ENCODE peak calls at places on chromosome 2, in seven cellular contexts. One of them, this sample, is unnamed.

GRCh38 chr2:209236369-209236768 is 187.5 kb upstream of the MAP2 start:
- DNase-seq in cardiac fibroblast: no peak
- DNase-seq in tibial nerve: no peak
- DNase-seq in heart left ventricle: no peak
- DNase-seq in GM23338: peak
- DNase-seq in foreskin fibroblast: no peak
- DNase-seq in cardiac muscle cell: no peak
- DNase-seq in this sample: no peak

GRCh38 chr2:220533485-220533884 is 906.1 kb downstream of the SLC4A3 start:
- DNase-seq in tibial nerve: no peak
- DNase-seq in foreskin fibroblast: peak
- DNase-seq in GM23338: peak
- DNase-seq in heart left ventricle: no peak
- DNase-seq in cardiac fibroblast: peak
- DNase-seq in cardiac muscle cell: peak
- DNase-seq in this sample: no peak

GRCh38 chr2:65586516-65586915 is 154.1 kb upstream of the SPRED2 start:
- DNase-seq in tibial nerve: no peak
- DNase-seq in cardiac fibroblast: no peak
- DNase-seq in heart left ventricle: no peak
- DNase-seq in cardiac muscle cell: no peak
- DNase-seq in GM23338: no peak
- DNase-seq in foreskin fibroblast: no peak
- DNase-seq in this sample: no peak

GRCh38 chr2:60602388-60602787 is 48.9 kb upstream of the BCL11A start:
- DNase-seq in GM23338: no peak
- DNase-seq in heart left ventricle: no peak
- DNase-seq in cardiac fibroblast: no peak
- DNase-seq in tibial nerve: no peak
- DNase-seq in foreskin fibroblast: no peak
- DNase-seq in cardiac muscle cell: no peak
- DNase-seq in this sample: no peak

GRCh38 chr2:170679607-170680079 is 35.5 kb upstream of the SP5 start:
- DNase-seq in cardiac muscle cell: no peak
- DNase-seq in tibial nerve: no peak
- DNase-seq in heart left ventricle: no peak
- DNase-seq in foreskin fibroblast: no peak
- DNase-seq in GM23338: peak
- DNase-seq in cardiac fibroblast: no peak
- DNase-seq in this sample: no peak

GRCh38 chr2:152594792-152595191 is 122.5 kb downstream of the PRPF40A start:
- DNase-seq in foreskin fibroblast: no peak
- DNase-seq in GM23338: no peak
- DNase-seq in heart left ventricle: peak
- DNase-seq in cardiac muscle cell: peak
- DNase-seq in tibial nerve: peak
- DNase-seq in cardiac fibroblast: peak
- DNase-seq in this sample: no peak

GRCh38 chr2:147097747-147098146 is 747.1 kb upstream of the ACVR2A start:
- DNase-seq in cardiac fibroblast: no peak
- DNase-seq in GM23338: no peak
- DNase-seq in cardiac muscle cell: no peak
- DNase-seq in foreskin fibroblast: no peak
- DNase-seq in tibial nerve: no peak
- DNase-seq in heart left ventricle: no peak
- DNase-seq in this sample: no peak

GRCh38 chr2:221972813-221973478 is 325.9 kb downstream of the PAX3 start:
- DNase-seq in heart left ventricle: no peak
- DNase-seq in cardiac muscle cell: no peak
- DNase-seq in GM23338: no peak
- DNase-seq in foreskin fibroblast: no peak
- DNase-seq in tibial nerve: no peak
- DNase-seq in cardiac fibroblast: no peak
- DNase-seq in this sample: no peak

GRCh38 chr2:85716346-85716880 is 22.3 kb downstream of the GNLY start:
- DNase-seq in GM23338: no peak
- DNase-seq in cardiac muscle cell: no peak
- DNase-seq in heart left ventricle: no peak
- DNase-seq in cardiac fibroblast: no peak
- DNase-seq in tibial nerve: no peak
- DNase-seq in foreskin fibroblast: no peak
- DNase-seq in this sample: no peak

GRCh38 chr2:221429741-221430491 is 142.2 kb downstream of the EPHA4 start:
- DNase-seq in heart left ventricle: no peak
- DNase-seq in GM23338: no peak
- DNase-seq in cardiac muscle cell: peak
- DNase-seq in tibial nerve: no peak
- DNase-seq in cardiac fibroblast: peak
- DNase-seq in foreskin fibroblast: peak
- DNase-seq in this sample: no peak

GRCh38 chr2:98729652-98730051 is 1.3 kb downstream of the MGAT4A start:
- DNase-seq in foreskin fibroblast: peak
- DNase-seq in cardiac muscle cell: no peak
- DNase-seq in cardiac fibroblast: no peak
- DNase-seq in GM23338: no peak
- DNase-seq in tibial nerve: no peak
- DNase-seq in heart left ventricle: no peak
- DNase-seq in this sample: no peak

GRCh38 chr2:98732430-98733051 is 1.6 kb upstream of the MGAT4A start:
- DNase-seq in foreskin fibroblast: no peak
- DNase-seq in tibial nerve: no peak
- DNase-seq in GM23338: no peak
- DNase-seq in cardiac fibroblast: no peak
- DNase-seq in cardiac muscle cell: no peak
- DNase-seq in heart left ventricle: no peak
- DNase-seq in this sample: no peak

GRCh38 chr2:98730053-98730850 is 680 bp downstream of the MGAT4A start:
- DNase-seq in cardiac muscle cell: no peak
- DNase-seq in GM23338: peak
- DNase-seq in foreskin fibroblast: peak
- DNase-seq in tibial nerve: peak
- DNase-seq in heart left ventricle: peak
- DNase-seq in cardiac fibroblast: no peak
- DNase-seq in this sample: no peak

GRCh38 chr2:98731709-98732349 is 897 bp upstream of the MGAT4A start:
- DNase-seq in cardiac fibroblast: no peak
- DNase-seq in cardiac muscle cell: no peak
- DNase-seq in GM23338: peak
- DNase-seq in tibial nerve: no peak
- DNase-seq in foreskin fibroblast: no peak
- DNase-seq in heart left ventricle: no peak
- DNase-seq in this sample: no peak

DNA sequence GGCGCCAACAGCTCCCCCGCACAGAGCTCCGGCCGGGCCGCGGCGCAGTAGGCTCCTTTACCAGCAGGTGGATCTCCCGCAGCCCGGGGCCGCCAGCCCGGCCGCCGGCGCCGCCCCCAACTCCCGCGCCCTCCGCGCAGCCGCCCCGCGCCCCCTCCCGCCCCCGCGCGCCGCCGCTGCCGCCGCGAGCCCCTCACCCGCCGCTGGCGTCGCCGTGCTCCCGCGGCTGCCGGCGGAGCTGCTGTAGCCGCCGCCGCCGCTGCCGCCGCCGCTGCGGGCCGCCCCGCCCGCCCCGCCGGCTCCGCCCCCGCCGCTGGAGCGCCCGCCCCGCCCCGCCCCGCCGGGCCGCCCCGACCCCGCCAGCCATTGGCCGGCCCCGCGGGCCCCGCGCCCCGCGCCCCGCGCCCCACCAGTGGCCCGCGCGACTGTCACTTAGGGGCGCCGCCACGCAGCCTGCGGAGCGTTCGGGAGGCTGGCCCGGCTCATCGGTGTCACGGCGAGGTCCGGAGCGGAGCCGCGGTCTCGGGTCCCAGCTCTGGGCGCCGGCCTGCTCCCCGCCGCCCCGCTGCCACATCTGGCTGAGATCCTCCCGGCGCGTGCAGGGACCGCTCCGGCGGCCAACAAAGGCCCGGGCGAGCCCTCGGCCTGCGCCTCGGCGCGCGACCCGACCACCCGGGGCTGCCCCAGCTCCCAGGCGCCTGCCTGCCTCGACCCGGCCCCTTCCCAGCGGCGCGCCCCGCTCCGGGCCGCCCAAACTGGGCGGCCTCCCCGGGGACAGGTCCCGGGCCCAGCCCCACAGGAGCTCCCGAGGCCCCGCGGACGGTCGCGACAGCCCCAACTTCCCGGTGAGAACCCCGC is at the start of gene MGAT4A:
- DNase-seq in GM23338: peak
- DNase-seq in foreskin fibroblast: peak
- DNase-seq in cardiac muscle cell: peak
- DNase-seq in tibial nerve: peak
- DNase-seq in heart left ventricle: peak
- DNase-seq in cardiac fibroblast: peak
- DNase-seq in this sample: no peak
- TF ChIP-seq CTCF in GM23338: no peak
- TF ChIP-seq CTCF in foreskin fibroblast: no peak
- TF ChIP-seq CTCF in cardiac muscle cell: no peak
- TF ChIP-seq CTCF in tibial nerve: peak
- TF ChIP-seq CTCF in heart left ventricle: no peak
- TF ChIP-seq CTCF in cardiac fibroblast: no peak
- TF ChIP-seq CTCF in this sample: no peak

GRCh38 chr2:113233593-113234550 is 44.8 kb downstream of the PAX8 start:
- DNase-seq in foreskin fibroblast: peak
- DNase-seq in cardiac muscle cell: no peak
- DNase-seq in heart left ventricle: no peak
- DNase-seq in cardiac fibroblast: no peak
- DNase-seq in tibial nerve: no peak
- DNase-seq in GM23338: no peak
- DNase-seq in this sample: no peak
- TF ChIP-seq CTCF in foreskin fibroblast: no peak
- TF ChIP-seq CTCF in cardiac muscle cell: peak
- TF ChIP-seq CTCF in heart left ventricle: no peak
- TF ChIP-seq CTCF in cardiac fibroblast: peak
- TF ChIP-seq CTCF in tibial nerve: no peak
- TF ChIP-seq CTCF in GM23338: peak
- TF ChIP-seq CTCF in this sample: peak

GRCh38 chr2:10079931-10080535 is at the start of gene CYS1:
- DNase-seq in heart left ventricle: peak
- DNase-seq in cardiac fibroblast: peak
- DNase-seq in foreskin fibroblast: peak
- DNase-seq in tibial nerve: no peak
- DNase-seq in GM23338: peak
- DNase-seq in cardiac muscle cell: peak
- DNase-seq in this sample: no peak
- TF ChIP-seq CTCF in heart left ventricle: no peak
- TF ChIP-seq CTCF in cardiac fibroblast: peak
- TF ChIP-seq CTCF in foreskin fibroblast: no peak
- TF ChIP-seq CTCF in tibial nerve: peak
- TF ChIP-seq CTCF in GM23338: peak
- TF ChIP-seq CTCF in cardiac muscle cell: no peak
- TF ChIP-seq CTCF in this sample: peak

GRCh38 chr2:168494190-168494711 is 38.2 kb downstream of the CERS6 start:
- DNase-seq in GM23338: peak
- DNase-seq in tibial nerve: no peak
- DNase-seq in cardiac muscle cell: peak
- DNase-seq in cardiac fibroblast: no peak
- DNase-seq in heart left ventricle: no peak
- DNase-seq in foreskin fibroblast: peak
- DNase-seq in this sample: no peak
- TF ChIP-seq CTCF in GM23338: peak
- TF ChIP-seq CTCF in tibial nerve: no peak
- TF ChIP-seq CTCF in cardiac muscle cell: peak
- TF ChIP-seq CTCF in cardiac fibroblast: peak
- TF ChIP-seq CTCF in heart left ventricle: no peak
- TF ChIP-seq CTCF in foreskin fibroblast: no peak
- TF ChIP-seq CTCF in this sample: no peak

GRCh38 chr2:120228503-120228902 is 5.3 kb upstream of the TMEM185B start:
- DNase-seq in heart left ventricle: no peak
- DNase-seq in cardiac muscle cell: no peak
- DNase-seq in foreskin fibroblast: peak
- DNase-seq in cardiac fibroblast: peak
- DNase-seq in GM23338: no peak
- DNase-seq in tibial nerve: no peak
- DNase-seq in this sample: no peak
- TF ChIP-seq CTCF in heart left ventricle: no peak
- TF ChIP-seq CTCF in cardiac muscle cell: no peak
- TF ChIP-seq CTCF in foreskin fibroblast: no peak
- TF ChIP-seq CTCF in cardiac fibroblast: no peak
- TF ChIP-seq CTCF in GM23338: no peak
- TF ChIP-seq CTCF in tibial nerve: no peak
- TF ChIP-seq CTCF in this sample: no peak

GRCh38 chr2:238241970-238242369 is 2.1 kb upstream of the HES6 start:
- DNase-seq in cardiac muscle cell: no peak
- DNase-seq in tibial nerve: no peak
- DNase-seq in cardiac fibroblast: no peak
- DNase-seq in foreskin fibroblast: peak
- DNase-seq in heart left ventricle: no peak
- DNase-seq in GM23338: no peak
- DNase-seq in this sample: no peak

GRCh38 chr2:238240761-238241711 is 1.2 kb upstream of the HES6 start:
- DNase-seq in tibial nerve: no peak
- DNase-seq in cardiac fibroblast: no peak
- DNase-seq in heart left ventricle: peak
- DNase-seq in GM23338: peak
- DNase-seq in cardiac muscle cell: peak
- DNase-seq in foreskin fibroblast: peak
- DNase-seq in this sample: no peak

GRCh38 chr2:238242731-238243495 is 3.1 kb upstream of the HES6 start:
- DNase-seq in GM23338: no peak
- DNase-seq in cardiac fibroblast: peak
- DNase-seq in foreskin fibroblast: no peak
- DNase-seq in heart left ventricle: peak
- DNase-seq in tibial nerve: no peak
- DNase-seq in cardiac muscle cell: peak
- DNase-seq in this sample: no peak

GRCh38 chr2:238244151-238244550 is 4.3 kb upstream of the HES6 start:
- DNase-seq in GM23338: no peak
- DNase-seq in heart left ventricle: no peak
- DNase-seq in foreskin fibroblast: no peak
- DNase-seq in cardiac fibroblast: no peak
- DNase-seq in tibial nerve: no peak
- DNase-seq in cardiac muscle cell: no peak
- DNase-seq in this sample: no peak

DNA sequence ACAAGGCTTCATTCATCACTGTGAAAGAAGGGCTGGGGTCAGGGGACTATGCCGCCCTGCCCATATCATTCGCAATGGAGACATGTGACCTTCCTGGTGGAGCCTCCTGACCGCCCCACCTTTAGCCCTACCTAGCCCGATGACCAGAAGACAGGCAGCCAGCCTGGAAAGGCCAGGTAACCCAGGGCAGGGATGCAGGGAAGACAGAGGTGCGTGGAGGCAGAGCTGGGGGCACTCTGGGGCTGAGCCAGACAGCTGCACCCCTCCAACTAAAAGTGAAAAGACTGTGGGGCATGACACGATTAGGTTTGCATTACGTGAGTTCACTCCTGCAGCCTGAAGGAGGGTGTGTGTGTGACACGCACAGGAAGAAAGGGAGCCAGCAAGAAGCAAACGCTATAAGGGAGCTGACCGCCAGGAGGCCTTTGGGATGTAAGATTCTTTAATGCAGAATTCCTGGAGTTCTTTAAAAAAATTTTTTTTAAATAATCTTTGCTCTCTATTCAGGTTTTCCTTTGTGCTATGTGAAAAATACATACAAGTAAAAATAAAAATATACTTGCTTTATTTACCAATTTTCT is 3.7 kb upstream of the HES6 start:
- DNase-seq in foreskin fibroblast: no peak
- DNase-seq in cardiac muscle cell: no peak
- DNase-seq in GM23338: peak
- DNase-seq in heart left ventricle: no peak
- DNase-seq in cardiac fibroblast: no peak
- DNase-seq in tibial nerve: no peak
- DNase-seq in this sample: no peak
- TF ChIP-seq CTCF in foreskin fibroblast: no peak
- TF ChIP-seq CTCF in cardiac muscle cell: no peak
- TF ChIP-seq CTCF in GM23338: peak
- TF ChIP-seq CTCF in heart left ventricle: no peak
- TF ChIP-seq CTCF in cardiac fibroblast: peak
- TF ChIP-seq CTCF in tibial nerve: no peak
- TF ChIP-seq CTCF in this sample: no peak